ENCODE peak calls at places on chromosomes 3 and 15, in four cellular contexts. One of them, this sample, is unnamed.

GRCh38 chr3:189334064-189334920 is 162.5 kb downstream of the TPRG1 start:
- DNase-seq in PC-3: peak
- DNase-seq in breast epithelium: no peak
- DNase-seq in T-cell: no peak
- DNase-seq in this sample: peak

GRCh38 chr3:188067932-188068331 is 86.0 kb upstream of the LPP start:
- DNase-seq in PC-3: peak
- DNase-seq in breast epithelium: no peak
- DNase-seq in T-cell: no peak
- DNase-seq in this sample: no peak

GRCh38 chr15:67805008-67805681 is 20.2 kb upstream of the SKOR1 start:
- DNase-seq in PC-3: no peak
- DNase-seq in breast epithelium: no peak
- DNase-seq in T-cell: no peak
- DNase-seq in this sample: no peak

GRCh38 chr3:46017720-46018119 is 9.6 kb downstream of the XCR1 start:
- DNase-seq in breast epithelium: no peak
- DNase-seq in T-cell: no peak
- DNase-seq in PC-3: no peak
- DNase-seq in this sample: no peak

GRCh38 chr15:94119923-94120775 is 111.2 kb upstream of the MCTP2 start:
- DNase-seq in breast epithelium: peak
- DNase-seq in PC-3: peak
- DNase-seq in T-cell: peak
- DNase-seq in this sample: peak

GRCh38 chr3:176208915-176209314 is 988.4 kb downstream of the TBL1XR1 start:
- DNase-seq in PC-3: peak
- DNase-seq in breast epithelium: no peak
- DNase-seq in T-cell: no peak
- DNase-seq in this sample: no peak

GRCh38 chr15:60407406-60407805 is 9.6 kb upstream of the ANXA2 start:
- DNase-seq in PC-3: peak
- DNase-seq in T-cell: no peak
- DNase-seq in breast epithelium: no peak
- DNase-seq in this sample: no peak

GRCh38 chr15:70098461-70099166 is 897 bp upstream of the TLE3 start:
- DNase-seq in PC-3: peak
- DNase-seq in T-cell: no peak
- DNase-seq in breast epithelium: peak
- DNase-seq in this sample: peak

GRCh38 chr3:50290116-50290745 is 2.0 kb downstream of the IFRD2 start:
- DNase-seq in T-cell: no peak
- DNase-seq in breast epithelium: no peak
- DNase-seq in PC-3: no peak
- DNase-seq in this sample: no peak

GRCh38 chr3:31536417-31536991 is 3.8 kb downstream of the STT3B start:
- DNase-seq in breast epithelium: no peak
- DNase-seq in T-cell: no peak
- DNase-seq in PC-3: no peak
- DNase-seq in this sample: no peak

GRCh38 chr3:5260992-5261501 is 73.5 kb downstream of the EDEM1 start:
- DNase-seq in PC-3: no peak
- DNase-seq in breast epithelium: no peak
- DNase-seq in T-cell: no peak
- DNase-seq in this sample: no peak